ENCODE peak calls at places on chromosome 3, in nine cellular contexts. T is ovary, S is esophagus muscularis mucosa, L is HepG2, J is tibial nerve, C is transverse colon, N is GM12878, R is sigmoid colon, Y is upper lobe of left lung. E is an unnamed sample.

GRCh38 chr3:132638721-132639120 is 20.9 kb downstream of the ACAD11 start:
- DNase-seq in R (no peak), S (no peak), L (no peak), T (no peak), J (no peak), C (no peak), N (no peak), Y (no peak), E (no peak)

GRCh38 chr3:72033709-72034428 is 248.9 kb upstream of the PROK2 start:
- DNase-seq in S (no peak), N (no peak), Y (no peak), T (no peak), C (no peak), L (no peak), J (no peak), R (no peak), E (no peak)

GRCh38 chr3:66948853-66949252 is 49.3 kb upstream of the KBTBD8 start:
- DNase-seq in C (no peak), S (no peak), T (no peak), N (no peak), R (no peak), Y (no peak), J (no peak), L (no peak), E (no peak)

GRCh38 chr3:2477635-2478034 is 379.0 kb downstream of the CNTN4 start:
- DNase-seq in J (no peak), C (no peak), L (no peak), Y (no peak), R (no peak), N (no peak), T (no peak), S (no peak), E (no peak)

GRCh38 chr3:172174396-172175253 is 135.2 kb downstream of the FNDC3B start:
- DNase-seq in S (no peak), C (no peak), R (no peak), T (no peak), L (no peak), Y (no peak), N (no peak), J (no peak), E (no peak)

GRCh38 chr3:118817748-118818165 is 216.9 kb downstream of the IGSF11 start:
- DNase-seq in Y (no peak), T (no peak), C (peak; percentile 13), R (no peak), J (no peak), S (peak; percentile 17), N (no peak), L (peak; percentile 48), E (no peak)

GRCh38 chr3:24400015-24400414 is 94.6 kb downstream of the THRB start:
- DNase-seq in T (no peak), N (no peak), C (no peak), J (no peak), S (no peak), Y (no peak), R (no peak), L (no peak), E (no peak)

GRCh38 chr3:29447946-29448632 is 167.2 kb downstream of the RBMS3 start:
- DNase-seq in L (no peak), Y (no peak), S (no peak), T (no peak), N (no peak), J (no peak), R (no peak), C (no peak), E (no peak)

GRCh38 chr3:150090877-150091276 is 120.2 kb upstream of the PFN2 start:
- DNase-seq in R (no peak), Y (no peak), S (no peak), T (no peak), L (no peak), C (no peak), J (no peak), N (no peak), E (no peak)

GRCh38 chr3:150097588-150097890 is 126.8 kb upstream of the PFN2 start:
- DNase-seq in R (no peak), T (no peak), S (no peak), L (no peak), Y (no peak), C (no peak), N (peak; percentile 32), J (no peak), E (no peak)

GRCh38 chr3:150096700-150097587 is 126.2 kb upstream of the PFN2 start:
- DNase-seq in R (no peak), N (no peak), S (no peak), Y (no peak), T (no peak), C (no peak), J (no peak), L (no peak), E (no peak)

GRCh38 chr3:150091626-150092025 is 120.9 kb upstream of the PFN2 start:
- DNase-seq in R (no peak), Y (no peak), C (no peak), J (no peak), S (no peak), L (no peak), T (no peak), N (no peak), E (no peak)

DNA sequence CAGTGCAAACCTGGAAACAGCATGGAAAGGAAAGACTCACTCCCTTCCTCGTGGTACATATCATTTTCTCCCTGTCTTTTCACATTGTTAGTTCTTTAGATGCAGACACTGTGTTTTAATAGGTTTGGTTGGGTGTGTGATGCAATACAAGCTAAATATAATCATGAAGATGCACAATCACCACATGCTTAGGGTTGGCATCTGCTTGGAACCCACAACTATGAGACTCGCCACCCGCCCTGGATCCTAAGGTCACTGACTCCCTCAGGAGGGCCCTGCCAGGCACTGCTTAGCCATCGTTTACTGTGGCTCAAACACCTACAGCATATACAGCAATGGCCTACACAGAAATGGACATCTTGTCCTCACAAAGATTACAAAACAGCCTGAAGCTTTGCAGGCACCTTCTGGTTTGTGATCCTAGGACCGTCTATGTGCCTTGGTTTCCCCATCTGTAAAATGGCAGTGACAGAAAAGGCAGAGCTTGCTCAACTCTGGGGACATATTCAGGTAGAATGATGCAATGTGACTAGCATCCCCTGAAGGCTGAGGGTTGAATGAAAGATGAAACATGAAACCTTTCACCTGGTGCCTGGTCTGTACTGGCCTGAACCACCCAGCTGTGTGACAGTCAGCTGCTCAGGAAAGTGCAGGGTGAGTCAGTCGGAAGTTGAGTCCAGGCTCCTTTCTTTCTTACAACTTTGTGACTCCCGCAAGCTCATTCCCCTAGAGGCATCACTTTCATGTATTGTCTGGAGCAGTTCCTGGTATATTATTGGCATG is 123.6 kb upstream of the PFN2 start:
- DNase-seq in T (no peak), N (no peak), Y (no peak), R (no peak), J (no peak), C (no peak), S (no peak), L (no peak), E (no peak)
- TF ChIP-seq EP300 in T (no peak), N (no peak), Y (no peak), R (no peak), J (no peak), C (no peak), S (no peak), L (no peak), E (no peak)

DNA sequence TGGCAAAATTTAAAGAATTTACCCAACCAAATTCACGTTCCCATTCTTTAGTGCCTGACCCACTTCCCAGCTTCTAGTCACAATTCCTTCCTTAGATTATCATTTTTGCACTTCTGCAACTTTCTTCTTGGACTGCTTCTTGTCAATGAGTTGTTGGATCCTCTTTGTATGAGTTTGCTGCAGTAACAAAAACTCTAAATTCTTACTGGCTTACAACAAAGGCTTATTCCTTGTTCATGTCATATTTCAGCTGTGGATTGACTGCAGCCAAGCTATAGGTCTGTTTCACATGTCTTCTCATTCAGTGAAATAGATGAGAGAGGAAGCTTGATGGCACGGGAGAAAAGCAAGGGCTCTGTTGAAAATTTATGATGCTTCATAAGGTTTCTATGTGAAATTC is 50.4 kb upstream of the TGFBR2 start:
- DNase-seq in Y (no peak), T (no peak), C (no peak), L (no peak), R (no peak), J (no peak), S (no peak), N (no peak), E (no peak)
- TF ChIP-seq CTCF in Y (no peak), T (no peak), C (no peak), L (no peak), R (no peak), J (no peak), S (no peak), N (no peak), E (no peak)

DNA sequence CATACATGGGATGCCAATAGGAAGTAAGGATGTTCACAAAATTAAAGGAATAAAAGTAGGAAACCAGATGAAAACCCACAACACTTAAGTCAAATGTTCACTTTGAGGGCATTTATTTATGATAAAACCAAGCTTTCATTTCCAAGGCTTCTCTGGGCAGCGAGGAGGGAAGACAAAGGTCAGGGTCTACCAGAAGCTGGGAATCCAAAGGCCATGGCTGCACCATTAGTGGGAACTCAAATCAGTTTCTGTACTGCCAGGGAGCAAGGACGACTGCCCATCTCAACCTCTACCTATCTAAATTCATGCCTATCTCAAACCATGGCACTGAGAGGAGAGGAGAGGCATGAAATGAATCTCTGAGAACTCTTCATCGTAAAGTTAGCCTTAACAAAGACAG is 22.6 kb downstream of the PBRM1 start:
- DNase-seq in L (no peak), C (no peak), R (no peak), Y (no peak), N (no peak), S (no peak), T (no peak), J (no peak), E (no peak)
- H3K36me3 ChIP-seq in L (peaks cover 15% of the 10 kb centered on the region), C (peaks cover 39% of the 10 kb centered on the region), R (peaks cover 88% of the 10 kb centered on the region), Y (peaks cover 66% of the 10 kb centered on the region), N (peaks cover 19% of the 10 kb centered on the region), S (peaks cover 31% of the 10 kb centered on the region), T (no peaks in the 10 kb centered on the region), J (peaks cover 96% of the 10 kb centered on the region), E (peaks cover 78% of the 10 kb centered on the region)

GRCh38 chr3:126538966-126539365 is 15.0 kb downstream of the CHST13 start:
- DNase-seq in C (no peak), T (no peak), J (no peak), R (no peak), S (no peak), N (no peak), L (no peak), Y (no peak), E (no peak)
- TF ChIP-seq EP300 in C (no peak), T (no peak), J (no peak), R (no peak), S (no peak), N (no peak), L (no peak), Y (no peak), E (no peak)

DNA sequence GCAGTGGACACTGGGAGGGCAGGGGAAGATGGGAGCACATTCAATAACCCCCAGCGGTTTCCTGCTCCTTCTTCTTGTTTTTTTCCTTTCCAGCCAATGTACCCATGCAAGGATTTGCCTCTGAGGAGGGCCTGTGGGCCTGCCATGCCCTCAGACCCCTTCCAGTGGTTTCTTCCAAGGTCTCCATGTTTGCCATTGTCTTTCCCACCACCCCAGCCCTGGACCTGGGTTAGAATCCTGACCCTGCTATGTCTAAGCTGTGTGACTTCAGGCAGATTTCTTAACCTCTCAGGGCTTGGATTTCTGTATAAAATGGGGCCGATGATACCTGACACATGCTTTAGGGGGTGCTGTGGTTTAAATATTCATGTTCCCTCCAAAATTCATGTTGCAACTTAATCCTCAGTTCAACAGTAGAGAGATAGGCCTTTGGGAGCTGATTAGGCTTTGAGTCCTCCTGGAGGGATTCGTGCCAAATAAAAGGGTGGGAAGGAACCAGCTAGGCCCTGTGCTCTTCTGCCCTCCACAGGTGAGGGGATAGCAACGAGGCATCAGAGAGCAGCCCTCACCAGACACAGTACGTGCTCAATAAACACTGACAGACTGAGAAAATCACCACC is 46.3 kb upstream of the FLNB start:
- DNase-seq in S (no peak), J (no peak), L (peak; percentile 80), R (no peak), C (no peak), N (no peak), Y (no peak), T (no peak), E (no peak)
- TF ChIP-seq CTCF in S (peak; percentile 19), J (peak; percentile 21), L (peak; percentile 70), R (no peak), C (peak; percentile 65), N (peak; percentile 28), Y (no peak), T (no peak), E (no peak)